ENCODE peak calls at places on chromosomes 7 and 10, in four cellular contexts. H is K562, V is H1, Q is HepG2. R is an unnamed sample.

GRCh38 chr7:55507743-55508142 is 64.6 kb downstream of the VOPP1 start:
- DNase-seq in V (no peak), Q (no peak), H (no peak), R (no peak)

GRCh38 chr7:135558881-135559280 is 1.2 kb downstream of the NUP205 start:
- DNase-seq in H (no peak), Q (no peak), V (no peak), R (no peak)

GRCh38 chr7:51029586-51030230 is 247.0 kb upstream of the GRB10 start:
- DNase-seq in Q (no peak), V (no peak), H (no peak), R (no peak)

GRCh38 chr10:31490858-31491504 is 172.0 kb downstream of the ZEB1 start:
- DNase-seq in H (no peak), V (no peak), Q (peak), R (peak)

GRCh38 chr10:99548041-99548530 is 15.3 kb downstream of the NKX2-3 start:
- DNase-seq in H (no peak), V (no peak), Q (peak), R (no peak)

GRCh38 chr7:23022831-23023230 is 8.9 kb upstream of the HYCC1 start:
- DNase-seq in Q (no peak), V (no peak), H (no peak), R (no peak)

GRCh38 chr7:98283127-98283886 is 1.8 kb downstream of the BRI3 start:
- DNase-seq in V (no peak), H (no peak), Q (no peak), R (no peak)

GRCh38 chr7:71457881-71458590 is 326.1 kb downstream of the GALNT17 start:
- DNase-seq in H (no peak), V (no peak), Q (no peak), R (no peak)

GRCh38 chr10:118471863-118472262 is 123.6 kb downstream of the PRLHR start:
- DNase-seq in H (no peak), Q (no peak), V (no peak), R (no peak)

GRCh38 chr7:150620061-150620460 is 12.1 kb downstream of the GIMAP6 start:
- DNase-seq in Q (no peak), V (no peak), H (no peak), R (no peak)

GRCh38 chr10:69123306-69123746 is 652 bp upstream of the VPS26A start:
- DNase-seq in V (no peak), H (peak), Q (peak), R (no peak)

GRCh38 chr7:16627236-16627635 is 18.3 kb downstream of the ANKMY2 start:
- DNase-seq in V (no peak), H (no peak), Q (no peak), R (no peak)

GRCh38 chr7:148962823-148963582 is 65.3 kb downstream of the PDIA4 start:
- DNase-seq in Q (peak), H (peak), V (no peak), R (peak)

GRCh38 chr7:101816499-101817030 is 861 bp upstream of the CUX1 start:
- DNase-seq in Q (no peak), H (peak), V (no peak), R (no peak)

GRCh38 chr7:2033586-2034135 is 199.1 kb downstream of the MAD1L1 start:
- DNase-seq in V (no peak), H (no peak), Q (no peak), R (no peak)

GRCh38 chr7:7554647-7555575 is 11.8 kb upstream of the MIOS start:
- DNase-seq in Q (no peak), H (no peak), V (no peak), R (no peak)

GRCh38 chr10:17758896-17759295 is 6.9 kb downstream of the TMEM236 start:
- DNase-seq in Q (no peak), H (no peak), V (no peak), R (no peak)

GRCh38 chr7:112279042-112279441 is 72.5 kb downstream of the ZNF277 start:
- DNase-seq in Q (no peak), V (no peak), H (no peak), R (no peak)

GRCh38 chr7:20306499-20306946 is 24.2 kb upstream of the ITGB8 start:
- DNase-seq in Q (peak), H (peak), V (no peak), R (no peak)

GRCh38 chr7:97555845-97556431 is 175.9 kb upstream of the TAC1 start:
- DNase-seq in Q (no peak), V (no peak), H (no peak), R (no peak)

GRCh38 chr7:96120445-96120844 is 201.5 kb downstream of the SLC25A13 start:
- DNase-seq in V (no peak), Q (no peak), H (no peak), R (no peak)

GRCh38 chr7:51024867-51025266 is 242.2 kb upstream of the GRB10 start:
- DNase-seq in V (no peak), Q (no peak), H (no peak), R (no peak)

GRCh38 chr10:110508806-110509544 is 11.3 kb downstream of the DUSP5 start:
- DNase-seq in Q (no peak), V (no peak), H (no peak), R (no peak)

GRCh38 chr10:127372361-127372760 is 176.0 kb upstream of the INSYN2A start:
- DNase-seq in V (no peak), H (no peak), Q (no peak), R (no peak)

GRCh38 chr10:62121197-62121550 is 147.5 kb downstream of the RTKN2 start:
- DNase-seq in Q (no peak), H (no peak), V (no peak), R (no peak)

GRCh38 chr7:68964060-68964459 is 634.2 kb upstream of the AUTS2 start:
- DNase-seq in V (no peak), H (no peak), Q (no peak), R (no peak)

GRCh38 chr7:128814496-128814895 is 15.7 kb upstream of the FLNC start:
- DNase-seq in H (no peak), V (no peak), Q (no peak), R (no peak)

GRCh38 chr10:49624629-49625028 is 10.8 kb downstream of the CHAT start:
- DNase-seq in Q (no peak), H (no peak), V (no peak), R (no peak)

GRCh38 chr10:97991875-97992274 is 38.5 kb downstream of the CRTAC1 start:
- DNase-seq in V (no peak), H (no peak), Q (peak), R (no peak)

GRCh38 chr10:131439705-131440104 is 128.2 kb upstream of the TCERG1L start:
- DNase-seq in H (no peak), V (no peak), Q (no peak), R (no peak)

DNA sequence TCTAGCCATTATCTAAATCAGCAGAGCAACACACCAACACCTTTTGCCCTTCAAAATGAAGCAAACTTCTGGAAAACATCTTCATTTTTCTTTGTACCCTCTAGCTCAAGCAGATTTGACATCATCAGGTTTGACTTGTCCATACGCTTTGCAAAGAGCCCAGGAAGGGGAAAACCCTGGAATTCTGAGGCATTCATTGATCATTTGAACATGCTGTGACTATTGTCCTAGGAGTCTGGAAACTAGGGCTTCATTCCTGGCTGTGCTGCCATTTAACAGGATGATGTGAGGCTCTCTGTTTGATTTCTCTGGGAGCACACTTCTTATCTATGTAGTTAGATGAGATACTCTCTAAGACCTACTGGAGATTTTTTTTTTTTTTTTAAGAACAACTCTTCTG is 23.5 kb downstream of the GATA3 start:
- DNase-seq in Q (no peak), H (no peak), V (no peak), R (no peak)
- TF ChIP-seq CBX5 in Q (no peak), H (no peak), V (no peak), R (no peak)

GRCh38 chr7:41659539-41659938 is 43.4 kb downstream of the INHBA start:
- DNase-seq in H (no peak), V (no peak), Q (no peak), R (no peak)

GRCh38 chr7:41655470-41655869 is 47.4 kb downstream of the INHBA start:
- DNase-seq in H (no peak), Q (no peak), V (no peak), R (no peak)

GRCh38 chr7:41652265-41652664 is 50.6 kb downstream of the INHBA start:
- DNase-seq in V (no peak), Q (no peak), H (no peak), R (no peak)

DNA sequence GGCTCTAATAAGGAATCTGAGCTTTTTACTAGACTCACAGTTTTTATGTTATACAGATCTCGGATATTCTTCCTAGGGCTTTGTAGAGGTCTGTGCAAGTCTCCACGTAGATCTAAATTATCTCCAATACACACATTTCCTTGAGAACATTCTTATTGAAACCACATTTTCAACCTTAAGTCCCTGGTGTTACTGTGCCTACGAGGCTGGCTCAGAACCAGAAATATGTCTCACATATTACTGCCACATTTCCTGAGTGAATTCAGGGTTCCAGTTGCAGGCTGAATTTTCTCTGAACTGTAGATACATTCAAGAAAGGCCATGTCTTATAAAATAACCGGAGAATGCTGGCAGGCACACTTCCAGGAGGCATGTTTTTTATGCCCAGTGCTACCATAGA is 46.5 kb downstream of the INHBA start:
- DNase-seq in H (no peak), V (no peak), Q (no peak), R (no peak)
- TF ChIP-seq ATF2 in H (no peak), V (no peak), Q (no peak), R (no peak)

GRCh38 chr7:74544706-74545469 is 91.2 kb downstream of the GTF2IRD1 start:
- DNase-seq in Q (peak), V (peak), H (peak), R (no peak)
- TF ChIP-seq CBX5 in Q (no peak), V (no peak), H (no peak), R (no peak)

GRCh38 chr10:77552252-77552651 is 85.4 kb downstream of the KCNMA1 start:
- DNase-seq in Q (no peak), V (no peak), H (no peak), R (no peak)
- TF ChIP-seq ATF2 in Q (no peak), V (no peak), H (no peak), R (no peak)